ENCODE peak calls at places on chromosomes 5 and 9, in ten cellular contexts. One of them, this sample, is unnamed.

GRCh38 chr5:168172718-168173045 is 118.8 kb upstream of the WWC1 start:
- DNase-seq in progenitor cell of endocrine pancreas: no peak
- DNase-seq in endothelial cell: no peak
- DNase-seq in Peyer's patch: no peak
- DNase-seq in nephron progenitor cell: no peak
- DNase-seq in bronchial epithelial cell: no peak
- DNase-seq in left ventricle myocardium inferior: no peak
- DNase-seq in heart right ventricle: no peak
- DNase-seq in thoracic aorta: no peak
- DNase-seq in astrocyte of the spinal cord: peak; percentile 50
- DNase-seq in this sample: no peak

GRCh38 chr9:20835364-20836286 is 151.6 kb downstream of the FOCAD start:
- DNase-seq in progenitor cell of endocrine pancreas: no peak
- DNase-seq in endothelial cell: no peak
- DNase-seq in Peyer's patch: no peak
- DNase-seq in nephron progenitor cell: no peak
- DNase-seq in bronchial epithelial cell: peak; percentile 69
- DNase-seq in left ventricle myocardium inferior: no peak
- DNase-seq in heart right ventricle: no peak
- DNase-seq in thoracic aorta: no peak
- DNase-seq in astrocyte of the spinal cord: peak; percentile 49
- DNase-seq in this sample: no peak

GRCh38 chr9:14524881-14525515 is 168.2 kb downstream of the ZDHHC21 start:
- DNase-seq in progenitor cell of endocrine pancreas: no peak
- DNase-seq in endothelial cell: no peak
- DNase-seq in Peyer's patch: no peak
- DNase-seq in nephron progenitor cell: no peak
- DNase-seq in bronchial epithelial cell: no peak
- DNase-seq in left ventricle myocardium inferior: no peak
- DNase-seq in heart right ventricle: no peak
- DNase-seq in thoracic aorta: no peak
- DNase-seq in astrocyte of the spinal cord: no peak
- DNase-seq in this sample: no peak

GRCh38 chr5:111278824-111279504 is 54.8 kb downstream of the CAMK4 start:
- DNase-seq in progenitor cell of endocrine pancreas: peak; percentile 55
- DNase-seq in endothelial cell: peak; percentile 88
- DNase-seq in Peyer's patch: peak; percentile 70
- DNase-seq in nephron progenitor cell: peak; percentile 82
- DNase-seq in bronchial epithelial cell: peak; percentile 52
- DNase-seq in left ventricle myocardium inferior: peak; percentile 49
- DNase-seq in heart right ventricle: peak; percentile 34
- DNase-seq in thoracic aorta: no peak
- DNase-seq in astrocyte of the spinal cord: peak; percentile 37
- DNase-seq in this sample: peak; percentile 59

GRCh38 chr9:35161713-35162604 is at the start of gene UNC13B:
- DNase-seq in progenitor cell of endocrine pancreas: peak; percentile 96
- DNase-seq in endothelial cell: peak; percentile 96
- DNase-seq in Peyer's patch: peak; percentile 97
- DNase-seq in nephron progenitor cell: peak; percentile 97
- DNase-seq in bronchial epithelial cell: peak; percentile 81
- DNase-seq in left ventricle myocardium inferior: peak; percentile 95
- DNase-seq in heart right ventricle: peak; percentile 97
- DNase-seq in thoracic aorta: peak; percentile 91
- DNase-seq in astrocyte of the spinal cord: peak; percentile 95
- DNase-seq in this sample: peak; percentile 89

GRCh38 chr5:124738751-124739559 is 7.5 kb downstream of the ZNF608 start:
- DNase-seq in progenitor cell of endocrine pancreas: no peak
- DNase-seq in endothelial cell: peak; percentile 38
- DNase-seq in Peyer's patch: no peak
- DNase-seq in nephron progenitor cell: no peak
- DNase-seq in bronchial epithelial cell: no peak
- DNase-seq in left ventricle myocardium inferior: no peak
- DNase-seq in heart right ventricle: no peak
- DNase-seq in thoracic aorta: no peak
- DNase-seq in astrocyte of the spinal cord: no peak
- DNase-seq in this sample: no peak

GRCh38 chr5:162096448-162096847 is 28.9 kb downstream of the GABRG2 start:
- DNase-seq in progenitor cell of endocrine pancreas: no peak
- DNase-seq in endothelial cell: no peak
- DNase-seq in Peyer's patch: no peak
- DNase-seq in nephron progenitor cell: no peak
- DNase-seq in bronchial epithelial cell: no peak
- DNase-seq in left ventricle myocardium inferior: no peak
- DNase-seq in heart right ventricle: no peak
- DNase-seq in thoracic aorta: no peak
- DNase-seq in astrocyte of the spinal cord: no peak
- DNase-seq in this sample: no peak

GRCh38 chr9:91818647-91819403 is 131.2 kb downstream of the ROR2 start:
- DNase-seq in progenitor cell of endocrine pancreas: no peak
- DNase-seq in endothelial cell: no peak
- DNase-seq in Peyer's patch: no peak
- DNase-seq in nephron progenitor cell: no peak
- DNase-seq in bronchial epithelial cell: no peak
- DNase-seq in left ventricle myocardium inferior: no peak
- DNase-seq in heart right ventricle: no peak
- DNase-seq in thoracic aorta: no peak
- DNase-seq in astrocyte of the spinal cord: no peak
- DNase-seq in this sample: no peak

GRCh38 chr9:6598249-6598725 is 47.2 kb downstream of the GLDC start:
- DNase-seq in progenitor cell of endocrine pancreas: no peak
- DNase-seq in endothelial cell: no peak
- DNase-seq in Peyer's patch: no peak
- DNase-seq in nephron progenitor cell: no peak
- DNase-seq in bronchial epithelial cell: peak; percentile 10
- DNase-seq in left ventricle myocardium inferior: no peak
- DNase-seq in heart right ventricle: no peak
- DNase-seq in thoracic aorta: no peak
- DNase-seq in astrocyte of the spinal cord: no peak
- DNase-seq in this sample: no peak

GRCh38 chr5:75510836-75511434 is 494 bp downstream of the CERT1 start:
- DNase-seq in progenitor cell of endocrine pancreas: peak; percentile 37
- DNase-seq in endothelial cell: peak; percentile 58
- DNase-seq in Peyer's patch: peak; percentile 87
- DNase-seq in nephron progenitor cell: peak; percentile 76
- DNase-seq in bronchial epithelial cell: no peak
- DNase-seq in left ventricle myocardium inferior: peak; percentile 50
- DNase-seq in heart right ventricle: peak; percentile 52
- DNase-seq in thoracic aorta: peak; percentile 12
- DNase-seq in astrocyte of the spinal cord: no peak
- DNase-seq in this sample: peak; percentile 26

GRCh38 chr5:179558912-179559279 is 8.5 kb downstream of the RUFY1 start:
- DNase-seq in progenitor cell of endocrine pancreas: peak; percentile 33
- DNase-seq in endothelial cell: peak; percentile 68
- DNase-seq in Peyer's patch: peak; percentile 59
- DNase-seq in nephron progenitor cell: peak; percentile 57
- DNase-seq in bronchial epithelial cell: no peak
- DNase-seq in left ventricle myocardium inferior: no peak
- DNase-seq in heart right ventricle: no peak
- DNase-seq in thoracic aorta: no peak
- DNase-seq in astrocyte of the spinal cord: no peak
- DNase-seq in this sample: no peak

GRCh38 chr5:168393773-168394172 is 92.5 kb upstream of the RARS1 start:
- DNase-seq in progenitor cell of endocrine pancreas: no peak
- DNase-seq in endothelial cell: no peak
- DNase-seq in Peyer's patch: no peak
- DNase-seq in nephron progenitor cell: no peak
- DNase-seq in bronchial epithelial cell: no peak
- DNase-seq in left ventricle myocardium inferior: no peak
- DNase-seq in heart right ventricle: no peak
- DNase-seq in thoracic aorta: no peak
- DNase-seq in astrocyte of the spinal cord: no peak
- DNase-seq in this sample: no peak

GRCh38 chr9:130263601-130264413 is 1.8 kb upstream of the HMCN2 start:
- DNase-seq in progenitor cell of endocrine pancreas: no peak
- DNase-seq in endothelial cell: no peak
- DNase-seq in Peyer's patch: no peak
- DNase-seq in nephron progenitor cell: no peak
- DNase-seq in bronchial epithelial cell: peak; percentile 40
- DNase-seq in left ventricle myocardium inferior: no peak
- DNase-seq in heart right ventricle: no peak
- DNase-seq in thoracic aorta: no peak
- DNase-seq in astrocyte of the spinal cord: no peak
- DNase-seq in this sample: no peak
- TF ChIP-seq CTCF in progenitor cell of endocrine pancreas: no peak
- TF ChIP-seq CTCF in endothelial cell: no peak
- TF ChIP-seq CTCF in Peyer's patch: no peak
- TF ChIP-seq CTCF in nephron progenitor cell: no peak
- TF ChIP-seq CTCF in bronchial epithelial cell: peak; percentile 34
- TF ChIP-seq CTCF in left ventricle myocardium inferior: peak; percentile 38
- TF ChIP-seq CTCF in heart right ventricle: peak; percentile 46
- TF ChIP-seq CTCF in thoracic aorta: no peak
- TF ChIP-seq CTCF in astrocyte of the spinal cord: no peak
- TF ChIP-seq CTCF in this sample: no peak

GRCh38 chr5:58149345-58149744 is 310.5 kb downstream of the PLK2 start:
- DNase-seq in progenitor cell of endocrine pancreas: no peak
- DNase-seq in endothelial cell: no peak
- DNase-seq in Peyer's patch: no peak
- DNase-seq in nephron progenitor cell: no peak
- DNase-seq in bronchial epithelial cell: peak; percentile 16
- DNase-seq in left ventricle myocardium inferior: no peak
- DNase-seq in heart right ventricle: no peak
- DNase-seq in thoracic aorta: no peak
- DNase-seq in astrocyte of the spinal cord: no peak
- DNase-seq in this sample: no peak

GRCh38 chr5:58148366-58148765 is 311.5 kb downstream of the PLK2 start:
- DNase-seq in progenitor cell of endocrine pancreas: no peak
- DNase-seq in endothelial cell: no peak
- DNase-seq in Peyer's patch: no peak
- DNase-seq in nephron progenitor cell: no peak
- DNase-seq in bronchial epithelial cell: no peak
- DNase-seq in left ventricle myocardium inferior: no peak
- DNase-seq in heart right ventricle: no peak
- DNase-seq in thoracic aorta: no peak
- DNase-seq in astrocyte of the spinal cord: no peak
- DNase-seq in this sample: no peak

GRCh38 chr5:58145397-58145796 is 314.5 kb downstream of the PLK2 start:
- DNase-seq in progenitor cell of endocrine pancreas: no peak
- DNase-seq in endothelial cell: no peak
- DNase-seq in Peyer's patch: no peak
- DNase-seq in nephron progenitor cell: no peak
- DNase-seq in bronchial epithelial cell: no peak
- DNase-seq in left ventricle myocardium inferior: no peak
- DNase-seq in heart right ventricle: no peak
- DNase-seq in thoracic aorta: no peak
- DNase-seq in astrocyte of the spinal cord: no peak
- DNase-seq in this sample: no peak

GRCh38 chr5:58138791-58139190 is 321.1 kb downstream of the PLK2 start:
- DNase-seq in progenitor cell of endocrine pancreas: no peak
- DNase-seq in endothelial cell: no peak
- DNase-seq in Peyer's patch: no peak
- DNase-seq in nephron progenitor cell: no peak
- DNase-seq in bronchial epithelial cell: no peak
- DNase-seq in left ventricle myocardium inferior: no peak
- DNase-seq in heart right ventricle: no peak
- DNase-seq in thoracic aorta: no peak
- DNase-seq in astrocyte of the spinal cord: no peak
- DNase-seq in this sample: no peak

DNA sequence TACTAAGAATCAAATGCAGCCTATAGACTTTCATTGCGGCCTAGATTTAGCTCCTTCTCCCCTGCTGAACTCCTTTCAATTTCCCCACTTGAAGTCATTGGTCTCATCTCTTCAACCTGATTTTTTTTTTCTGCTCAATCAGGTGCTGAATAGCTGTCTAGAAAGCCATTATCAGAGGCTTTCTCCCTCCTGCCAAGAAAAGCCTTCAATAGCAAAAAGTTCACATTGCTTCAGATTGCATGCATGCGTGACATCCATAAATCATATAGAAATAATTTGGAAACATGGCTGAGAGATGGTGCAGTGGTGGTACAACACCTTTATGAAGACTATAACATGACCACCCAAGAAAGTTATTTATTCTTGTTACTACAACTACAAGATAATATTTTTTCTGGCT is 316.1 kb downstream of the PLK2 start:
- DNase-seq in progenitor cell of endocrine pancreas: no peak
- DNase-seq in endothelial cell: no peak
- DNase-seq in Peyer's patch: no peak
- DNase-seq in nephron progenitor cell: no peak
- DNase-seq in bronchial epithelial cell: no peak
- DNase-seq in left ventricle myocardium inferior: no peak
- DNase-seq in heart right ventricle: no peak
- DNase-seq in thoracic aorta: no peak
- DNase-seq in astrocyte of the spinal cord: no peak
- DNase-seq in this sample: no peak
- TF ChIP-seq CTCF in progenitor cell of endocrine pancreas: no peak
- TF ChIP-seq CTCF in endothelial cell: no peak
- TF ChIP-seq CTCF in Peyer's patch: no peak
- TF ChIP-seq CTCF in nephron progenitor cell: no peak
- TF ChIP-seq CTCF in bronchial epithelial cell: no peak
- TF ChIP-seq CTCF in left ventricle myocardium inferior: no peak
- TF ChIP-seq CTCF in heart right ventricle: no peak
- TF ChIP-seq CTCF in thoracic aorta: no peak
- TF ChIP-seq CTCF in astrocyte of the spinal cord: no peak
- TF ChIP-seq CTCF in this sample: no peak

GRCh38 chr5:150636391-150637244 is 3.8 kb upstream of the SYNPO start:
- DNase-seq in progenitor cell of endocrine pancreas: no peak
- DNase-seq in endothelial cell: no peak
- DNase-seq in Peyer's patch: no peak
- DNase-seq in nephron progenitor cell: no peak
- DNase-seq in bronchial epithelial cell: peak; percentile 77
- DNase-seq in left ventricle myocardium inferior: peak; percentile 55
- DNase-seq in heart right ventricle: peak; percentile 76
- DNase-seq in thoracic aorta: peak; percentile 68
- DNase-seq in astrocyte of the spinal cord: peak; percentile 79
- DNase-seq in this sample: peak; percentile 70
- TF ChIP-seq CTCF in progenitor cell of endocrine pancreas: no peak
- TF ChIP-seq CTCF in endothelial cell: no peak
- TF ChIP-seq CTCF in Peyer's patch: no peak
- TF ChIP-seq CTCF in nephron progenitor cell: no peak
- TF ChIP-seq CTCF in bronchial epithelial cell: no peak
- TF ChIP-seq CTCF in left ventricle myocardium inferior: no peak
- TF ChIP-seq CTCF in heart right ventricle: no peak
- TF ChIP-seq CTCF in thoracic aorta: no peak
- TF ChIP-seq CTCF in astrocyte of the spinal cord: no peak
- TF ChIP-seq CTCF in this sample: no peak

DNA sequence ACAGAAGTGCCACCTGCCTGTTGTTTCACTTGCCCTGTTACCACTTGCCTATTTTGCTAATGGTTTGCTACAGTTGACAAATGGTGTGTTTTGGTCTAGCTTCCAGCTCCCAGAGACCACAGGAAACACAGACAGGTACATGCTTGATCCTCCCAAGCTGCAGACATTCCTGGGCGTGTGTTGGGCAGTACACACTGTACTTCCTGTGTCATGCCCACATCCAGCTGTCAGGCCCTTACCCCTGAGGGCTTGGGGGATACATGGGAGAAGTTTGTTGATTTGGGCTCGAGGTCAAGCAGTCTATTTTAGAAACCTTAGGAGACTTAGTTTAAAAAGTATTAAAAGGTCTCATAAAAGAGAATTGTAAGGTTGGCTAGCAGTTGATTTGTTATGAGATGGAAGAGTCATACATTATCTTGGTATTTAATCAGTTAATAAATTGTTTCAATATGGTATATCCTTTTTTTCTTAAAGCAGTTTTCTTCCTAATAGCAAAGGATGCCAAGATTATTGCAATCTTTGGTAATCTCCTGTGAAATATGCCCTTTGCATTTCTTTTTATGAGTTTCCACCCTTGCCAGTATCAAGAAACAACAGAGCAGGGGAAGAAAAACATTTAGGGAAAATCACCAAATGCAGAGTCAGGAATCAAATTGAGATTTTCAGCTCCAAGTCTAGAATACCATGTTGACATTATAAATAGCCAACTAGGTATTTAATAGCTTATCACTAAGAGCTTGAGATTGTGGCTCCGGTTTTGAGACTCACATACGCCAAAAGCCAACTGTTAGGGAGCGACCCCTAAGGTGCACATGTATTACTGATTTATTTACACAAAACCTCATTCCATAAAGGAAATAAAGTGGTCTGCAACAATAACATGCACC is 52.3 kb upstream of the CD180 start:
- DNase-seq in progenitor cell of endocrine pancreas: no peak
- DNase-seq in endothelial cell: no peak
- DNase-seq in Peyer's patch: no peak
- DNase-seq in nephron progenitor cell: no peak
- DNase-seq in bronchial epithelial cell: peak; percentile 95
- DNase-seq in left ventricle myocardium inferior: no peak
- DNase-seq in heart right ventricle: no peak
- DNase-seq in thoracic aorta: no peak
- DNase-seq in astrocyte of the spinal cord: no peak
- DNase-seq in this sample: no peak
- TF ChIP-seq CTCF in progenitor cell of endocrine pancreas: no peak
- TF ChIP-seq CTCF in endothelial cell: no peak
- TF ChIP-seq CTCF in Peyer's patch: no peak
- TF ChIP-seq CTCF in nephron progenitor cell: no peak
- TF ChIP-seq CTCF in bronchial epithelial cell: no peak
- TF ChIP-seq CTCF in left ventricle myocardium inferior: no peak
- TF ChIP-seq CTCF in heart right ventricle: no peak
- TF ChIP-seq CTCF in thoracic aorta: no peak
- TF ChIP-seq CTCF in astrocyte of the spinal cord: no peak
- TF ChIP-seq CTCF in this sample: no peak